ENCODE peak calls at places on chromosomes 5 and 9, in five cellular contexts. K, W, O, A and R are unnamed samples. For H3K4me1 and H3K9me3, the result is how much of the 10 kb centered on the place peaks cover.

GRCh38 chr5:150396247-150396646 is 16.5 kb downstream of the CD74 start:
- DNase-seq in K (no peak), W (no peak), O (no peak), A (no peak), R (no peak)

GRCh38 chr9:2231831-2232230 is 216.7 kb downstream of the SMARCA2 start:
- DNase-seq in K (no peak), W (no peak), O (no peak), A (no peak), R (no peak)

GRCh38 chr9:7376213-7376612 is 423.4 kb downstream of the DMAC1 start:
- DNase-seq in K (no peak), W (no peak), O (no peak), A (no peak), R (no peak)

GRCh38 chr5:112800901-112801300 is 60.2 kb upstream of the SRP19 start:
- DNase-seq in K (no peak), W (no peak), O (no peak), A (no peak), R (no peak)

GRCh38 chr9:93864029-93864428 is 91.1 kb downstream of the BARX1 start:
- DNase-seq in K (no peak), W (no peak), O (no peak), A (no peak), R (no peak)

GRCh38 chr5:158435161-158435616 is 576.2 kb upstream of the CLINT1 start:
- DNase-seq in K (no peak), W (no peak), O (no peak), A (no peak), R (no peak)

GRCh38 chr9:34782372-34782771 is 72.4 kb upstream of the CCL21 start:
- DNase-seq in K (no peak), W (no peak), O (no peak), A (no peak), R (no peak)

GRCh38 chr5:139684881-139685749 is 37.0 kb downstream of the CXXC5 start:
- DNase-seq in K (no peak), W (no peak), O (peak), A (no peak), R (no peak)

GRCh38 chr9:133690111-133690561 is 48.0 kb downstream of the SARDH start:
- DNase-seq in K (no peak), W (peak), O (no peak), A (peak), R (no peak)

GRCh38 chr9:36151306-36152210 is 15.0 kb downstream of the GLIPR2 start:
- DNase-seq in K (peak), W (peak), O (peak), A (no peak), R (peak)

GRCh38 chr9:104080983-104081382 is 13.1 kb upstream of the SMC2 start:
- DNase-seq in K (no peak), W (no peak), O (no peak), A (no peak), R (no peak)

GRCh38 chr9:126927419-126927818 is 12.8 kb downstream of the RALGPS1 start:
- DNase-seq in K (no peak), W (no peak), O (no peak), A (no peak), R (no peak)

GRCh38 chr5:14659821-14660607 is 4.5 kb upstream of the OTULIN start:
- DNase-seq in K (no peak), W (no peak), O (no peak), A (no peak), R (no peak)

GRCh38 chr5:5531371-5531770 is 108.9 kb downstream of the ICE1 start:
- DNase-seq in K (no peak), W (no peak), O (no peak), A (no peak), R (no peak)

GRCh38 chr9:14415947-14416346 is 102.0 kb upstream of the NFIB start:
- DNase-seq in K (no peak), W (no peak), O (no peak), A (no peak), R (no peak)

GRCh38 chr5:176545737-176546509 is 3.2 kb upstream of the CDHR2 start:
- DNase-seq in K (no peak), W (no peak), O (peak), A (no peak), R (no peak)

GRCh38 chr9:117365438-117365837 is 49.4 kb downstream of the ASTN2 start:
- DNase-seq in K (no peak), W (no peak), O (no peak), A (no peak), R (no peak)

GRCh38 chr5:58403822-58404433 is 56.0 kb downstream of the PLK2 start:
- DNase-seq in K (no peak), W (no peak), O (no peak), A (no peak), R (no peak)

GRCh38 chr9:20884985-20885593 is 146.4 kb downstream of the HACD4 start:
- DNase-seq in K (peak), W (peak), O (peak), A (peak), R (no peak)

GRCh38 chr9:87445646-87446045 is 52.0 kb upstream of the DAPK1 start:
- DNase-seq in K (no peak), W (no peak), O (peak), A (peak), R (no peak)

GRCh38 chr9:112334319-112334828 is 955 bp upstream of the PTBP3 start:
- DNase-seq in K (peak), W (no peak), O (no peak), A (no peak), R (no peak)

GRCh38 chr9:121107041-121107440 is 32.3 kb downstream of the CNTRL start:
- DNase-seq in K (no peak), W (no peak), O (no peak), A (no peak), R (no peak)

GRCh38 chr5:157271740-157272271 is 5.9 kb downstream of the CYFIP2 start:
- DNase-seq in K (peak), W (peak), O (peak), A (no peak), R (peak)

GRCh38 chr9:86945868-86946711 is 1.2 kb downstream of the GAS1 start:
- DNase-seq in K (peak), W (peak), O (peak), A (peak), R (peak)

GRCh38 chr9:2066312-2067273 is 51.4 kb downstream of the SMARCA2 start:
- DNase-seq in K (no peak), W (no peak), O (no peak), A (no peak), R (no peak)

GRCh38 chr5:149387982-149388381 is 8.9 kb upstream of the IL17B start:
- DNase-seq in K (no peak), W (no peak), O (no peak), A (no peak), R (no peak)

GRCh38 chr5:174724484-174725260 is at the start of gene MSX2:
- DNase-seq in K (no peak), W (peak), O (peak), A (peak), R (peak)

GRCh38 chr5:163658702-163659567 is 153.5 kb downstream of the MAT2B start:
- DNase-seq in K (no peak), W (no peak), O (no peak), A (no peak), R (no peak)

GRCh38 chr9:133032171-133032570 is 1.4 kb downstream of the GTF3C5 start:
- DNase-seq in K (no peak), W (no peak), O (no peak), A (no peak), R (no peak)

GRCh38 chr9:124437086-124437485 is 13.2 kb upstream of the ADGRD2 start:
- DNase-seq in K (no peak), W (peak), O (no peak), A (no peak), R (no peak)

GRCh38 chr9:104927912-104928740 is at the start of gene ABCA1:
- DNase-seq in K (peak), W (peak), O (peak), A (peak), R (peak)

GRCh38 chr5:110262754-110263153 is 463.7 kb downstream of the TMEM232 start:
- DNase-seq in K (no peak), W (no peak), O (no peak), A (no peak), R (no peak)

GRCh38 chr5:124456244-124456643 is 290.2 kb downstream of the ZNF608 start:
- DNase-seq in K (no peak), W (no peak), O (no peak), A (no peak), R (no peak)

GRCh38 chr9:130498298-130498917 is 53.6 kb downstream of the ASS1 start:
- DNase-seq in K (no peak), W (no peak), O (no peak), A (no peak), R (no peak)

GRCh38 chr5:93705896-93706295 is 35.5 kb downstream of the POU5F2 start:
- DNase-seq in K (no peak), W (no peak), O (no peak), A (no peak), R (no peak)

GRCh38 chr9:130756460-130757152 is 63.0 kb downstream of the EXOSC2 start:
- DNase-seq in K (no peak), W (no peak), O (no peak), A (no peak), R (no peak)

GRCh38 chr9:133604214-133604613 is 5.0 kb downstream of the FAM163B start:
- DNase-seq in K (peak), W (no peak), O (no peak), A (peak), R (no peak)

DNA sequence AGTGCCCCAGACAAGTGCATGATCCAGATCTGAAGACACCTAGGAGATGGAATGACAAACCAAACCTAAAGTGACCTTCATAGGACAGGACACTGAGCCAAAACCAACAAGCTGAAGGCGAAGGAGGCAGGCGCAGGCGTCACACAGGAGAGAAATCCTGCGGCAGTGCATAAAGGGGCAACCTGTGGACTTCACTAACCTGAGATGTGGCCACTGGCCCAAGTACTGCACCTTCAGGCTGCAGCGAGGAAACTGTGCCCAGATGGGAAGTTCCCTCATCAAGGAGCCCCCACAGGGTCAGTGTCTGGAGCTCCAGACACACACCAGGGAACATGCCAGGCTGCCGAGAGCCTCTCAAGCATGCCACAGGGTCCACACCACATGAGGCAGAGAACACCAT is 3.7 kb downstream of the IPPK start:
- DNase-seq in K (no peak), W (peak), O (no peak), A (no peak), R (peak)
- H3K27ac ChIP-seq in K (no peak), W (no peak), O (no peak), A (no peak), R (no peak)

GRCh38 chr9:106868096-106868495 is 5.1 kb downstream of the ZNF462 start:
- DNase-seq in K (no peak), W (no peak), O (no peak), A (no peak), R (no peak)
- H3K4me1 ChIP-seq in K (under half), W (under half), O (under half), A (under half), R (under half)

DNA sequence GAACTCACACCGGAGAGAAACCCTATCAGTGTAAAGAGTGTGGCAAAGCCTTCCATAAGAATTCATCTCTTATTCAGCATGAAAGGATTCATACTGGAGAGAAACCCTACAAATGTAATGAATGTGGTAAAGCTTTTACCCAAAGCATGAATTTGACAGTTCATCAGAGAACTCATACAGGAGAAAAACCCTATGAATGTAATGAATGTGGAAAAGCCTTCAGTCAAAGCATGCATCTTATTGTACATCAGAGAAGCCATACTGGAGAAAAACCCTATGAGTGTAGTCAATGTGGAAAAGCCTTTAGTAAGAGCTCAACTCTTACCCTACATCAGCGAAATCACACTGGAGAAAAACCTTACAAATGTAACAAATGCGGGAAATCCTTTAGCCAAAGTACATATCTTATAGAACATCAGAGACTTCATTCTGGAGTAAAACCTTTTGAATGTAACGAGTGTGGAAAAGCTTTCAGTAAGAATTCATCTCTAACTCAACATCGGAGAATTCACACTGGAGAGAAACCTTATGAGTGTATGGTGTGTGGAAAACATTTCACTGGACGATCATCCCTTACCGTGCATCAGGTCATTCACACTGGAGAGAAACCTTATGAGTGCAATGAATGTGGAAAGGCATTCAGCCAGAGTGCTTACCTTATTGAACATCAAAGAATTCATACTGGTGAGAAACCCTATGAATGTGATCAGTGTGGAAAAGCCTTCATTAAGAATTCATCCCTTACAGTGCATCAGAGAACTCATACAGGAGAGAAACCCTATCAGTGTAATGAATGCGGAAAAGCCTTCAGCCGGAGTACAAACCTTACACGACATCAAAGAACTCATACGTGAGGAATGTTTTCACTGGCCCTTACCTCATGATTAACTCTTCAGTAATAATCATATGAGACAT is 8.9 kb upstream of the ZNF454 start:
- DNase-seq in K (no peak), W (no peak), O (no peak), A (no peak), R (no peak)
- H3K9me3 ChIP-seq in K (half or more), W (half or more), O (half or more), A (under half), R (half or more)

DNA sequence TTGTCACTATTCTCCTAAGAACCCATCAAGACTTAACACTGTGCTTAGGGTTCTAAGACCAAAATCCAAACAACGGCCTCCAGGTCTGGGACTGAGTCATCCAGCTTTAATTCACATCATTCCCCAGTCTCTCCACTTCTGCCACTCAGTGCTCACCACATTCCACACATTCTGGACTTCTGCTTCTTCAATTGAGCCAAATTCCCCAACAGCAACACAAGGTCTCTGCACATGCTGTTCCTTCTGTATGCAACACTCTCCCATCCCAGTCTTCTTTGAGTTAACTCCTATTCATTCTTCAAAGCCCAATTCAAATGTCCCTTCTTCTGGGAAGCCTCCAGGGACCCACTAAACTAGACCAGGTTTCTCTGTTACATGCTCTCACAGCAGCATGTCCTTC is 97.8 kb downstream of the GPR21 start:
- DNase-seq in K (no peak), W (no peak), O (no peak), A (peak), R (no peak)
- H3K27ac ChIP-seq in K (no peak), W (no peak), O (no peak), A (no peak), R (no peak)

GRCh38 chr5:43604699-43605098 is 1.7 kb downstream of the NNT start:
- DNase-seq in K (no peak), W (no peak), O (no peak), A (no peak), R (no peak)

GRCh38 chr5:43608406-43608805 is 5.4 kb downstream of the NNT start:
- DNase-seq in K (no peak), W (no peak), O (no peak), A (no peak), R (no peak)

GRCh38 chr5:43613370-43613769 is 10.4 kb downstream of the NNT start:
- DNase-seq in K (no peak), W (no peak), O (no peak), A (no peak), R (no peak)

GRCh38 chr5:43606351-43606750 is 3.4 kb downstream of the NNT start:
- DNase-seq in K (no peak), W (no peak), O (no peak), A (no peak), R (no peak)

GRCh38 chr5:43609752-43610151 is 6.8 kb downstream of the NNT start:
- DNase-seq in K (no peak), W (no peak), O (no peak), A (no peak), R (no peak)
- H3K4me1 ChIP-seq in K (under half), W (under half), O (under half), A (under half), R (under half)

GRCh38 chr9:24242599-24242998 is 303.1 kb downstream of the IZUMO3 start:
- DNase-seq in K (no peak), W (no peak), O (no peak), A (no peak), R (no peak)

DNA sequence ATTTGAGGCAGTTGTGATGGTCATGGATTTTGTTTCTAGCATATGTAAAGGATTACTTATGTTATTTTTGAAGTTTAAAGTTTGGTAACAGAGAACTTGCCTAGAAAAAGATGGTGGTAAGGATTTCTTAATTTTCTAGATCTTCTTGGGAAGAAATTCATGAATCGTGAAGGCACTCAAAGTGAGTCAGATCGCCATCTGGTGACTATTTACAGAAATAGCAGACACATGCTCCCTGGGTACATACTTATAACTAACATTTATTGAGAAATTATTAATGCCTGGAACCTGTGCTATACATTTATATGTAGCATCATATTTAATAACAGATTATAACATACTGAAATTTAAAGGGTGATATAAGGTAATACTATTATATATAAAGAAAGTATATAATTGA is 299.7 kb downstream of the IZUMO3 start:
- DNase-seq in K (no peak), W (no peak), O (no peak), A (peak), R (no peak)
- H3K9me3 ChIP-seq in K (under half), W (under half), O (under half), A (under half), R (under half)

DNA sequence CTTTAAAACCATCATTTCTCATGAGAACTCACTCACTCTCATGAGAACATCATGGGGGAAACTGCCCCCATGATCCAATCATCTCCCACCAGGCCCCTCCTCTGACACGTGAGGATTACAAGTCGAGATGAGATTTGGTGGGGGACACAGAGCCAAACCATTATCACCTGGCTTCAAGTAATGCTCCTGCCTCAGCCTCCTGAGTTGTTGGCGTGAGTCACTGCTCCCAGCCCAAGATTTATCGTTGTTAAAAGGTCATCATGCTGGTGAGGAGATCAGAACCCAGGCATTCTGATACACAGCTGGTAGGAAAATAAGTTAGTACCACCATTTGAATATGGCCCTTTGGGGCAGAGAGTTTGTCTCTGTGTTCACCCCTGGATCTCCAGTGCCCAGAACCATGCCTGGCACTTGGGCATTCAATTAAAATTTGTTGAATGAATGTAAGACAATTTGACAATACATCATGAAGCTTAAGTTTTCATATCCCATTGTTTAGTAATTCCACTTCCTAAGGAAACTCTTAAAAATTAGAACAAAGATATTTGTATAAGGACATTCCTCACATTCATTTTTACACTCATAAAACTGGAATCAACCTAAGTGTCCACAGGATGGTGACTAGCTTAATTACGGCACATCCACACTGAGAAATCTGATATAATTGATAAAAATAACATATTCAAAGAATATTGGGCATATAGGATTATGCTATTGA is 58.0 kb upstream of the COL15A1 start:
- DNase-seq in K (no peak), W (no peak), O (no peak), A (no peak), R (no peak)
- H3K27ac ChIP-seq in K (no peak), W (no peak), O (no peak), A (no peak), R (no peak)